ENCODE peak calls at places on chromosomes 1 and 21, in nine cellular contexts. B is NCI-H2107; A is dermis blood vessel endothelial cell; D is pancreas; X is activated naive CD8-positive, alpha-beta T cell treated with anti-CD3 and anti-CD28 coated beads, Interleukin-2, amount 50 U/mL, for 24 hours; R is osteocyte; W is AG04450; E is WERI-Rb-1; L is cardiac fibroblast. N is an unnamed sample.

GRCh38 chr1:82762829-82763532 is 962.2 kb downstream of the ADGRL2 start:
- DNase-seq in B (no peak), A (no peak), D (no peak), X (no peak), R (no peak), W (no peak), E (no peak), L (no peak), N (no peak)

GRCh38 chr1:92329356-92330129 is 30.7 kb downstream of the RPAP2 start:
- DNase-seq in B (no peak), A (no peak), D (no peak), X (no peak), R (no peak), W (no peak), E (no peak), L (no peak), N (no peak)

GRCh38 chr1:156146749-156147405 is 6.5 kb upstream of the SEMA4A start:
- DNase-seq in B (no peak), A (peak; percentile 46), D (no peak), X (peak; percentile 50), R (no peak), W (no peak), E (no peak), L (peak; percentile 54), N (no peak)

GRCh38 chr1:5718716-5719632 is 273.3 kb downstream of the NPHP4 start:
- DNase-seq in B (no peak), A (no peak), D (no peak), X (no peak), R (no peak), W (no peak), E (peak; percentile 16), L (no peak), N (peak; percentile 10)

GRCh38 chr1:160748877-160749269 is 9.8 kb downstream of the SLAMF7 start:
- DNase-seq in B (no peak), A (peak; percentile 17), D (no peak), X (no peak), R (no peak), W (no peak), E (no peak), L (peak; percentile 32), N (no peak)

GRCh38 chr1:151936203-151936602 is 26.9 kb upstream of the THEM4 start:
- DNase-seq in B (no peak), A (no peak), D (no peak), X (no peak), R (no peak), W (no peak), E (no peak), L (no peak), N (no peak)

GRCh38 chr1:201556841-201557571 is 18.1 kb downstream of the NAV1 start:
- DNase-seq in B (no peak), A (peak; percentile 61), D (no peak), X (no peak), R (no peak), W (no peak), E (no peak), L (no peak), N (no peak)

GRCh38 chr21:45421846-45422775 is 17.1 kb downstream of the COL18A1 start:
- DNase-seq in B (no peak), A (no peak), D (no peak), X (no peak), R (no peak), W (no peak), E (no peak), L (no peak), N (no peak)